ENCODE peak calls at places on chromosomes 7 and 10, in seven cellular contexts. M is caudate nucleus, C is nephron progenitor cell, L is dorsolateral prefrontal cortex, E is GM03348, O is tibial artery, V is T-helper 9 cell. A is an unnamed sample.

GRCh38 chr7:77752016-77752415 is 46.2 kb downstream of the TMEM60 start:
- DNase-seq in M (no peak), C (no peak), L (no peak), E (no peak), O (no peak), V (no peak), A (peak)

GRCh38 chr10:6232846-6233724 is 30.4 kb downstream of the PFKFB3 start:
- DNase-seq in M (no peak), C (no peak), L (no peak), E (no peak), O (no peak), V (no peak), A (no peak)

GRCh38 chr7:158676171-158676840 is 28.3 kb downstream of the NCAPG2 start:
- DNase-seq in M (no peak), C (no peak), L (no peak), E (peak), O (no peak), V (no peak), A (no peak)

GRCh38 chr7:513521-514166 is 6.0 kb downstream of the PDGFA start:
- DNase-seq in M (no peak), C (no peak), L (no peak), E (peak), O (no peak), V (no peak), A (no peak)

GRCh38 chr7:149027055-149027454 is 1.2 kb downstream of the PDIA4 start:
- DNase-seq in M (no peak), C (no peak), L (no peak), E (no peak), O (no peak), V (no peak), A (no peak)

GRCh38 chr7:151233111-151233701 is 923 bp downstream of the CHPF2 start:
- DNase-seq in M (no peak), C (peak), L (no peak), E (peak), O (peak), V (peak), A (peak)

GRCh38 chr7:51046103-51046466 is 263.4 kb upstream of the GRB10 start:
- DNase-seq in M (no peak), C (no peak), L (no peak), E (no peak), O (no peak), V (no peak), A (no peak)

GRCh38 chr7:27173412-27174076 is 576 bp downstream of the HOXA10 start:
- DNase-seq in M (no peak), C (peak), L (no peak), E (peak), O (peak), V (no peak), A (peak)

GRCh38 chr10:119667562-119668328 is 16.6 kb downstream of the BAG3 start:
- DNase-seq in M (no peak), C (peak), L (no peak), E (peak), O (peak), V (no peak), A (peak)

GRCh38 chr7:15396210-15397158 is 165.3 kb downstream of the AGMO start:
- DNase-seq in M (no peak), C (no peak), L (no peak), E (no peak), O (no peak), V (no peak), A (no peak)

GRCh38 chr7:135420786-135421185 is 89.1 kb downstream of the CNOT4 start:
- DNase-seq in M (no peak), C (no peak), L (no peak), E (no peak), O (no peak), V (no peak), A (no peak)

GRCh38 chr7:102273749-102274712 is 12.6 kb upstream of the SH2B2 start:
- DNase-seq in M (no peak), C (no peak), L (no peak), E (peak), O (no peak), V (no peak), A (no peak)

GRCh38 chr10:111089293-111089692 is 12.5 kb downstream of the ADRA2A start:
- DNase-seq in M (no peak), C (no peak), L (no peak), E (no peak), O (no peak), V (no peak), A (no peak)

GRCh38 chr10:79436066-79436849 is 9.2 kb downstream of the ZCCHC24 start:
- DNase-seq in M (no peak), C (no peak), L (no peak), E (no peak), O (peak), V (no peak), A (no peak)

GRCh38 chr10:89525556-89525955 is 9.8 kb downstream of the SLC16A12 start:
- DNase-seq in M (no peak), C (no peak), L (no peak), E (no peak), O (no peak), V (no peak), A (no peak)

GRCh38 chr7:157730614-157731013 is 393.8 kb downstream of the DNAJB6 start:
- DNase-seq in M (no peak), C (no peak), L (no peak), E (no peak), O (no peak), V (no peak), A (no peak)

GRCh38 chr7:142478479-142479220 is 220.8 kb upstream of the PRSS58 start:
- DNase-seq in M (no peak), C (no peak), L (no peak), E (peak), O (peak), V (no peak), A (peak)

GRCh38 chr7:27182861-27183681 is 2.0 kb downstream of the HOXA11 start:
- DNase-seq in M (no peak), C (peak), L (no peak), E (peak), O (peak), V (no peak), A (no peak)

GRCh38 chr7:51702673-51703072 is 386.1 kb upstream of the COBL start:
- DNase-seq in M (no peak), C (no peak), L (no peak), E (no peak), O (no peak), V (no peak), A (no peak)

GRCh38 chr7:101550641-101551531 is 78.2 kb downstream of the MYL10 start:
- DNase-seq in M (no peak), C (peak), L (peak), E (no peak), O (peak), V (no peak), A (no peak)

GRCh38 chr10:117334075-117334474 is 41.2 kb downstream of the PDZD8 start:
- DNase-seq in M (no peak), C (no peak), L (no peak), E (no peak), O (no peak), V (no peak), A (no peak)

GRCh38 chr7:1357601-1358271 is 101.5 kb downstream of the MICALL2 start:
- DNase-seq in M (no peak), C (no peak), L (no peak), E (no peak), O (no peak), V (no peak), A (no peak)

GRCh38 chr7:15086171-15086745 is 183.7 kb upstream of the DGKB start:
- DNase-seq in M (no peak), C (no peak), L (no peak), E (peak), O (no peak), V (no peak), A (no peak)

GRCh38 chr7:57398548-57398947 is 51.4 kb upstream of the ZNF716 start:
- DNase-seq in M (no peak), C (no peak), L (no peak), E (no peak), O (no peak), V (no peak), A (no peak)

GRCh38 chr7:44534501-44534900 is 6.6 kb downstream of the NPC1L1 start:
- DNase-seq in M (no peak), C (peak), L (no peak), E (peak), O (no peak), V (peak), A (no peak)

GRCh38 chr7:29112721-29113120 is 33.6 kb downstream of the CPVL start:
- DNase-seq in M (no peak), C (no peak), L (no peak), E (no peak), O (no peak), V (no peak), A (no peak)

GRCh38 chr7:1466524-1467271 is 7.4 kb upstream of the MICALL2 start:
- DNase-seq in M (no peak), C (peak), L (no peak), E (peak), O (peak), V (no peak), A (peak)

GRCh38 chr7:151038951-151039849 is 9.1 kb upstream of the ASIC3 start:
- DNase-seq in M (no peak), C (peak), L (no peak), E (peak), O (peak), V (peak), A (peak)

A was measured in dermis microvascular lymphatic vessel endothelial cell.